ENCODE peak calls at places on chromosome 17, in four cellular contexts. S is CD8-positive, alpha-beta memory T cell; O is Panc1; I is effector memory CD4-positive, alpha-beta T cell. P is an unnamed sample. For H3K9me3, the result is how much of the 10 kb centered on the place peaks cover.

GRCh38 chr17:49618112-49618611 is 42.5 kb downstream of the NXPH3 start:
- DNase-seq in I (no peak), O (no peak), S (no peak), P (no peak)

GRCh38 chr17:64683791-64684190 is 21.7 kb upstream of the SMURF2 start:
- DNase-seq in O (no peak), I (no peak), S (no peak), P (no peak)

GRCh38 chr17:21397341-21398050 is 21.3 kb downstream of the KCNJ12 start:
- DNase-seq in S (no peak), O (no peak), I (no peak), P (no peak)

GRCh38 chr17:1562178-1562643 is 381 bp downstream of the PITPNA start:
- DNase-seq in O (no peak), S (peak), I (no peak), P (no peak)

GRCh38 chr17:7856081-7856791 is 1.1 kb downstream of the NAA38 start:
- DNase-seq in S (peak), I (no peak), O (no peak), P (no peak)

GRCh38 chr17:20059728-20060188 is 50.6 kb downstream of the SPECC1 start:
- DNase-seq in S (no peak), O (peak), I (no peak), P (no peak)

GRCh38 chr17:31072186-31072585 is 22.6 kb upstream of the NF1 start:
- DNase-seq in I (no peak), O (no peak), S (no peak), P (peak)

GRCh38 chr17:19411641-19412040 is 609 bp downstream of the RNF112 start:
- DNase-seq in I (no peak), S (no peak), O (no peak), P (no peak)

GRCh38 chr17:44688675-44689491 is 693 bp downstream of the CCDC43 start:
- DNase-seq in I (no peak), O (no peak), S (no peak), P (no peak)

GRCh38 chr17:70629902-70630301 is 460.6 kb downstream of the KCNJ2 start:
- DNase-seq in I (no peak), O (no peak), S (no peak), P (peak)

GRCh38 chr17:73255671-73256181 is 6.0 kb downstream of the CPSF4L start:
- DNase-seq in O (peak), I (peak), S (peak), P (no peak)

DNA sequence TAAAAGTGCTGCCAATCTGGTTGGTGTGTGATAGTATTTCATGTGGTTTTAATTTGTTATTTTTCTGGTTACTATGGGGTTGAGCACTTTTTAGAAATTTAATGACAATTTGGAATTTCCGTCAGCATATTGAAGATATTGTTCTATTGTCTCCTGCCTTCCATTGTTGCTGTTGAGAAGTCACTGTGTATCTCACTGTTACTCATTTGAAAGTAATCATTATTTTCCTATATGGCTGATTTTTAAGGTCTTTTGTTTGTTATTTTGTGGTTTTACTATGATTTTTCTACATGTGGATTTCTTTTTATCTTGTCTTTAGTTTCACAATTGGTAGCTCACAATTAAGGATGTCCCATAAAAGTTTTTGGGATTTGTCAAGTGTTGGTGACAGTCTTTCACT is 8.2 kb downstream of the KRT26 start:
- DNase-seq in S (no peak), I (no peak), O (no peak), P (no peak)
- H3K9me3 ChIP-seq in S (under half), I (under half), O (under half), P (under half)

GRCh38 chr17:26792486-26792885 is 501.4 kb upstream of the WSB1 start:
- DNase-seq in O (peak), S (no peak), I (no peak), P (peak)
- H3K9me3 ChIP-seq in O (under half), S (under half), I (under half), P (under half)

GRCh38 chr17:27082775-27083154 is 211.1 kb upstream of the WSB1 start:
- DNase-seq in I (no peak), S (no peak), O (no peak), P (no peak)
- H3K9me3 ChIP-seq in I (under half), S (under half), O (under half), P (under half)

DNA sequence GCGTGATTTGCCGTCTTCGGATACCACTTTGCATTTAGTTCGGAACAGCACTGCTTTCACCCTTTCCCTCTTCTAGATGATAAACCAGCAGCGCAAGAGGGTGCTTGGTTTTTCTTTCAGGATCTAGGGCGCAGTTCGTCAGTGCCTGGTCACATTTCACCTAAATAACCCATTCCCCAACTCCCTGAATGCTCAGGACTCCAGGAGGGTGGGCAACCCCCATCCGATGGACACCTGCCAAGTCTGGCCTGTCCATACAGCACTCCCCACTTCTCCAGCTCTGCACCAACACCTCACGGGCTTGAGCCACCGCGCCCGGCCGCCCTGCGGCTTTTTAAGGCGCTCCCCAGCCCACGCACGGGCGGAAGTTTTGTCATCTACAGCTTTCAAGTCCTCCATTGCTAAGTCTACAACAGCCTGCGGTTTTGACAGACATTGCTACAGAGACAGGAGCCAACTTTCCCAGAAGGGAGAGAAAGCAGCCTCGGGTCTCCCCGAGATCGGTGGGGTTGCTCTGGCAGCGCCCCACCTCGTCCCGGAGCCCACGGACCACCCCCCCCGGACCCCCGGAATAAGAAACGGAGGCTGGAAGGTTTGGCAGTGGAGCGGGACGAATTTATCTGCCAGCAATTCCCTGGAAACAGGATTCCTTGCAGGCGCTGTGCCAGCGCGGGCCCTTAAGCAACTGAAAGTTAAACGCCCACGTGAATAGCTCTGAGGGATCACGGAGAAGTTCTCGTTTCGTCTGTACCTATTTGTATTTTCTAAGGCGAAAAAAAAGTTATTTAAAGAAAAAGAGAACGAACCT is 38.6 kb upstream of the SLFN13 start:
- DNase-seq in I (peak), O (no peak), S (peak), P (peak)
- H3K9me3 ChIP-seq in I (under half), O (under half), S (under half), P (under half)

GRCh38 chr17:3308603-3309002 is 10.4 kb upstream of the OR3A1 start:
- DNase-seq in I (no peak), O (no peak), S (no peak), P (no peak)
- H3K9me3 ChIP-seq in I (under half), O (under half), S (under half), P (under half)